ENCODE peak calls at places on chromosomes 13 and 19, in eight cellular contexts. P is NCI-H1694 treated with DMSO at 0.1 percent for 48 hours; O is EL; V is NCI-H1105; S is ascending aorta; L is cerebellar nuclear complex; B is stimulated activated CD8-positive, alpha-beta memory T cell treated with anti-CD3 and anti-CD28 coated beads, Interleukin-15, amount 100 ng/mL, for 24 hours; W is stimulated activated CD4-positive, alpha-beta T cell treated with anti-CD3 and anti-CD28 coated beads, Interleukin-4, amount 100 ng/mL, for 1 hour. Y is an unnamed sample.

GRCh38 chr19:14073925-14074838 is 1.6 kb downstream of the MISP3 start:
- DNase-seq in P (no peak), O (peak), V (no peak), S (no peak), L (no peak), B (no peak), W (peak), Y (no peak)

GRCh38 chr13:79457948-79458347 is 23.0 kb upstream of the NDFIP2 start:
- DNase-seq in P (no peak), O (peak), V (no peak), S (no peak), L (no peak), B (no peak), W (no peak), Y (peak)

GRCh38 chr19:10043286-10043927 is 30.1 kb downstream of the RDH8 start:
- DNase-seq in P (no peak), O (peak), V (no peak), S (no peak), L (no peak), B (no peak), W (no peak), Y (no peak)

GRCh38 chr19:2806736-2807378 is 12.8 kb upstream of the ZNF554 start:
- DNase-seq in P (no peak), O (no peak), V (no peak), S (no peak), L (no peak), B (no peak), W (no peak), Y (no peak)

GRCh38 chr19:18419699-18420460 is 682 bp downstream of the SSBP4 start:
- DNase-seq in P (peak), O (no peak), V (no peak), S (no peak), L (no peak), B (no peak), W (peak), Y (no peak)

GRCh38 chr13:71358218-71358617 is 508.8 kb downstream of the DACH1 start:
- DNase-seq in P (no peak), O (no peak), V (no peak), S (no peak), L (no peak), B (no peak), W (no peak), Y (no peak)

GRCh38 chr13:39602277-39602613 is 748 bp downstream of the LHFPL6 start:
- DNase-seq in P (peak), O (no peak), V (no peak), S (no peak), L (no peak), B (no peak), W (no peak), Y (no peak)

GRCh38 chr13:35797946-35798345 is 321.5 kb upstream of the MAB21L1 start:
- DNase-seq in P (no peak), O (no peak), V (no peak), S (no peak), L (no peak), B (no peak), W (no peak), Y (no peak)

GRCh38 chr19:4991996-4992698 is 23.2 kb downstream of the KDM4B start:
- DNase-seq in P (no peak), O (no peak), V (no peak), S (no peak), L (no peak), B (no peak), W (no peak), Y (no peak)

GRCh38 chr19:47324502-47324901 is 7.5 kb upstream of the C5AR2 start:
- DNase-seq in P (no peak), O (no peak), V (no peak), S (peak), L (no peak), B (no peak), W (no peak), Y (no peak)

GRCh38 chr19:6868341-6868740 is 19.0 kb upstream of the ADGRE1 start:
- DNase-seq in P (no peak), O (no peak), V (no peak), S (no peak), L (no peak), B (no peak), W (no peak), Y (no peak)

GRCh38 chr19:703651-704446 is 4.9 kb upstream of the PALM start:
- DNase-seq in P (no peak), O (peak), V (no peak), S (peak), L (no peak), B (peak), W (peak), Y (no peak)

GRCh38 chr13:44648392-44649117 is 72.4 kb upstream of the TSC22D1 start:
- DNase-seq in P (no peak), O (no peak), V (no peak), S (no peak), L (no peak), B (no peak), W (no peak), Y (peak)

GRCh38 chr13:89514534-89515312 is 1832.8 kb upstream of the MIR17HG start:
- DNase-seq in P (no peak), O (no peak), V (no peak), S (no peak), L (no peak), B (no peak), W (no peak), Y (peak)

GRCh38 chr19:41427647-41428480 is 690 bp upstream of the B3GNT8 start:
- DNase-seq in P (no peak), O (peak), V (peak), S (no peak), L (no peak), B (peak), W (peak), Y (no peak)

GRCh38 chr19:56765107-56765506 is 75.4 kb downstream of the PEG3 start:
- DNase-seq in P (no peak), O (no peak), V (no peak), S (no peak), L (no peak), B (no peak), W (peak), Y (peak)

Y was measured in kidney glomerular epithelial cell.